ENCODE peak calls at places on chromosome 22, in seven cellular contexts. B is heart left ventricle, Z is esophagus squamous epithelium, P is gastrocnemius medialis, K is ovary, G is HCT116, C is upper lobe of left lung. F is an unnamed sample.
A peak's percentile ranks its signal among the peaks of the same experiment; 100 is the strongest.

GRCh38 chr22:46894081-46894671 is 131.7 kb downstream of the TBC1D22A start:
- DNase-seq in G (no peak), P (no peak), B (no peak), C (no peak), Z (no peak), K (no peak), F (no peak)

GRCh38 chr22:26477341-26477731 is 6.2 kb downstream of the HPS4 start:
- DNase-seq in P (no peak), K (no peak), Z (no peak), G (no peak), C (no peak), B (no peak), F (no peak)

GRCh38 chr22:50577697-50577986 is 585 bp downstream of the CPT1B start:
- DNase-seq in P (no peak), G (no peak), Z (no peak), K (no peak), B (no peak), C (no peak), F (no peak)

GRCh38 chr22:37904572-37905533 is 1.2 kb upstream of the MICALL1 start:
- DNase-seq in Z (no peak), G (peak; percentile 87), K (peak; percentile 66), P (peak; percentile 34), B (no peak), C (peak; percentile 50), F (peak; percentile 93)

GRCh38 chr22:27991586-27992293 is 72.7 kb upstream of the PITPNB start:
- DNase-seq in P (no peak), B (peak; percentile 3), K (peak; percentile 4), C (no peak), G (no peak), Z (no peak), F (peak; percentile 9)

GRCh38 chr22:17120281-17120680 is 879 bp downstream of the TMEM121B start:
- DNase-seq in Z (no peak), K (peak; percentile 69), C (peak; percentile 54), B (peak; percentile 54), P (no peak), G (no peak), F (peak; percentile 33)

GRCh38 chr22:48858856-48859255 is 968.8 kb downstream of the BRD1 start:
- DNase-seq in C (no peak), P (no peak), Z (no peak), G (no peak), B (no peak), K (no peak), F (no peak)

GRCh38 chr22:38312261-38312800 is 4.9 kb downstream of the CSNK1E start:
- DNase-seq in Z (no peak), B (no peak), P (no peak), K (no peak), C (no peak), G (no peak), F (no peak)

GRCh38 chr22:49897015-49897684 is 21.1 kb downstream of the ALG12 start:
- DNase-seq in B (no peak), P (no peak), C (no peak), K (no peak), G (no peak), Z (no peak), F (no peak)

DNA sequence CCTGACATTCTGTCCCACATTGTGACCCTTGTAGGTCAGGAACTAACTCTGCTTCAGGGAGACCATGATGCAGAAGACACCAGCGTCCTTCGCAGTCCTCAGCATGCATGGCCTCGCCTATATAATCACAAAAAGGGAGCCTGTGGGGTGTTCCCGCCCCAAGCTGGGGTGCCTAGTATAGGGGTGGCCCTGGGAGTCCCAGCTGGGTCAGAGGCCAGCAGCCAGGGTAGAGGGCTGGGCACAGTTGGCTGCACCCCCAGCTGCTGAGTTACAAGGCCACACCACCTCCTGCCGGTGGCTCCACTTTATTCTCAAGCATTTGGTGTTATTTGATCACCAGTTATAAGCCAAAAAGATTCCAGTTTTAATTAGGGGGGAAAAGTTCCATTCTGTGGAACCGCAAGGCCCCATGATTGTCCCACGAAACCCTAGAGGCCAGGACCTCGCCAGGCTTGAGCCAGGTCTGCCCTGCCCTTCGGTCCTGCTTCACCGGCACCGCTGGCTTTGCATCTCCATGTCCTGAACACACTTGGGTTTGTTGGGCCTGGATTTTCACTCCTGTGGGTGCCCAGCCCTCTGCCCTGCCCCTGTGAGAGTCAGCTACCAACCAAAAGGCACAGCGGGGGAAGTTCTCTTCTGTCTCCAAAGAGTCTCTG is 15.0 kb upstream of the GNB1L start:
- DNase-seq in G (no peak), K (peak; percentile 10), Z (no peak), C (no peak), P (no peak), B (no peak), F (no peak)
- TF ChIP-seq CTCF in G (no peak), K (no peak), Z (no peak), C (no peak), P (no peak), B (no peak), F (no peak)

GRCh38 chr22:36858156-36858555 is 2.6 kb upstream of the NCF4 start:
- DNase-seq in B (no peak), P (no peak), C (no peak), Z (no peak), G (no peak), K (no peak), F (no peak)
- H3K27ac ChIP-seq in B (no peak overlapping the region), P (no peak overlapping the region), C (no peak overlapping the region), Z (no peak overlapping the region), G (no peak overlapping the region), K (no peak overlapping the region), F (no peak overlapping the region)

GRCh38 chr22:19665784-19666662 is 48.3 kb upstream of the SEPTIN5 start:
- DNase-seq in K (no peak), Z (no peak), B (no peak), P (no peak), G (no peak), C (no peak), F (no peak)

GRCh38 chr22:19663821-19664325 is 50.4 kb upstream of the SEPTIN5 start:
- DNase-seq in G (no peak), P (no peak), K (peak; percentile 39), Z (no peak), B (peak; percentile 77), C (no peak), F (peak; percentile 41)

GRCh38 chr22:19664406-19664805 is 49.9 kb upstream of the SEPTIN5 start:
- DNase-seq in K (no peak), G (no peak), Z (no peak), P (no peak), C (no peak), B (no peak), F (no peak)

GRCh38 chr22:19666663-19667593 is 47.4 kb upstream of the SEPTIN5 start:
- DNase-seq in B (no peak), G (no peak), Z (no peak), P (no peak), C (no peak), K (no peak), F (no peak)

GRCh38 chr22:19664951-19665783 is 49.1 kb upstream of the SEPTIN5 start:
- DNase-seq in K (no peak), Z (no peak), B (no peak), G (no peak), P (no peak), C (no peak), F (no peak)
- TF ChIP-seq POLR2A in K (no peak), Z (no peak), B (no peak), G (no peak), P (no peak), C (no peak), F (no peak)

DNA sequence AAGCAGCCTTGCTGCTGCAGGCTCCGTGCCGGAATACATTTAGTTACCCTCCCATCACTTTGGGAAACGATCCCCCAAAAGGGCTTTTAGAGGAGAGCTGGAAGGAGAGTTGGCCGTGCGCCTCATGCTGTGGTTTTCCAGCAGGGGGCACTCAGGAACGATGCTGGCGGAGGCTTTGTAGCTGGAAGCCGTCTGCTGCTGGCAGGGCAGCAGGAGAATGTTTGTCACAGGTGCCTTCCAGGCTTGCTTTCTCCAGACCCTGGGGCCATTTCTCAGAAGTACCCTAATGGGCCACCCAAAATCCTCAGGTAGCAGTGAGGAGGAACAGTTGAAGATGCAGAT is 30.0 kb upstream of the CABP7 start:
- DNase-seq in B (peak; percentile 45), C (peak; percentile 65), P (peak; percentile 20), G (no peak), K (peak; percentile 62), Z (no peak), F (peak; percentile 53)
- TF ChIP-seq CTCF in B (peak; percentile 69), C (peak; percentile 44), P (peak; percentile 76), G (peak; percentile 71), K (peak; percentile 11), Z (peak; percentile 77), F (peak; percentile 47)

GRCh38 chr22:44311855-44312170 is 938 bp downstream of the SHISAL1 start:
- DNase-seq in G (no peak), P (no peak), Z (no peak), C (no peak), K (no peak), B (no peak), F (peak; percentile 67)
- H3K27ac ChIP-seq in G (no peak overlapping the region), P (no peak overlapping the region), Z (no peak overlapping the region), C (no peak overlapping the region), K (no peak overlapping the region), B (no peak overlapping the region), F (peak overlapping the region; percentile 93)

DNA sequence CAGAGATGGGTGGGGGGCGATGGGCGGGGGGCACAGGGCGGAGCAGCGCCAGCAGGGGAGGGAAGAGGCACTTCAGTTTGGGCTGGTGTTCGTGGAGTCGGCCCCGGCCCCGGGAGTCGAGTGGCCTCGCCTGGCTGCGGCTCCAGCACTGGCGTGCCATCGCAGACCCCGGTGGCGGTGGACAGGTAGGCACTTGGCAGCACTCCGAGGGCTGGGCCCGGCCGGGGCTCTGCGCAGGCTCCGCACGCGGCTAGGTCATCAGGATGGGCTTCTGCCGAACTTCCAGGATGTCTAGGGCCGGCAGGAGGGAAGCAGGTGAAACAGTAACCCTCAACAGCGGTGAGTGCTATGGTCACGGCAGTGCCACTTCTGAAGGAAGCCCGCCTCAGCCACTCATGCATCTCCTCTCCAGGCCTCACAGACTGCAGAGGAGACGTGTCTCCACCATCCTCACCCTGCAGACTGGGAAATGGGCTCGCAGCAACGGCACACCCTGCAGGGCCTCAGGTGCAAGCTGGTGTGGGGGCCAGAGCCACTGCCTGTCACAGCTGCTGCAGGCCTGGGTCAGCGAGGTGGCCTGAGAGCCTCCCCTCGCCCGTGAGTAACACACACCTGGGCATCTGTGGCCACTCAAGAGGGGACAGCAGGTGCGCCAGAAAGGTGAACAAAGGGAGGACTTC is 33.3 kb downstream of the NUP50 start:
- DNase-seq in C (no peak), G (no peak), B (no peak), P (no peak), Z (no peak), K (no peak), F (no peak)
- TF ChIP-seq POLR2A in C (no peak), G (no peak), B (no peak), P (no peak), Z (no peak), K (no peak), F (no peak)

GRCh38 chr22:44063462-44064371 is 39.6 kb downstream of the PARVB start:
- DNase-seq in K (no peak), C (no peak), B (no peak), G (no peak), Z (no peak), P (peak; percentile 77), F (no peak)
- TF ChIP-seq CTCF in K (no peak), C (no peak), B (no peak), G (no peak), Z (no peak), P (no peak), F (no peak)

DNA sequence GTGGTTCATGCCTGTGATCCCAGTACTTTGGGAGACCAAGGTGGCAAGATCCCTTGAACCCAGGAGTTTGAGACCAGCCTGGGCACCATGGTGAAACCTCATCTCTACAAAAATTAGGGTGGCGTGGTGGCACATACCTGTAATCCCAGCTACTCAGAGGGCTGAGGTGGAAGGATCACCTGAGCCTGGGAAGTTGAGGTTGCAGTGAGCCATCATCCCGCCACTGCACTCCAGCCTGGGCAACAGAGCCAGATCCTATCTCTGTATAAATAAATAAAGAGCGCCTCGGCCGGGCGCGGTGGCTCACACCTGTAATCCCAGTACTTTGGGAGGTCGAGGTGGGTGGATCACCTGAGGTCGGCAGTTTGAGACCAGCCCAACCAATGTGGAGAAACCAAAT is 27.9 kb downstream of the TOB2 start:
- DNase-seq in Z (no peak), P (no peak), G (no peak), C (no peak), B (no peak), K (no peak), F (no peak)
- H3K27ac ChIP-seq in Z (peak overlapping the region; percentile 79), P (peak overlapping the region; percentile 98), G (no peak overlapping the region), C (peak overlapping the region; percentile 79), B (peak overlapping the region; percentile 81), K (no peak overlapping the region), F (peak overlapping the region; percentile 63)